ENCODE peak calls at places on chromosomes 3 and 15, in four cellular contexts. One of them, this sample, is unnamed.

GRCh38 chr15:43505723-43506122 is 11.7 kb upstream of the MAP1A start:
- DNase-seq in omental fat pad: no peak
- DNase-seq in RWPE1: no peak
- DNase-seq in AG10803: peak; percentile 63
- DNase-seq in this sample: no peak

GRCh38 chr3:4826237-4827100 is 152.8 kb upstream of the BHLHE40 start:
- DNase-seq in RWPE1: peak; percentile 39
- DNase-seq in AG10803: peak; percentile 66
- DNase-seq in omental fat pad: no peak
- DNase-seq in this sample: no peak

GRCh38 chr3:118228151-118228550 is 806.5 kb downstream of the IGSF11 start:
- DNase-seq in RWPE1: no peak
- DNase-seq in AG10803: no peak
- DNase-seq in omental fat pad: no peak
- DNase-seq in this sample: no peak

GRCh38 chr3:114558271-114558670 is 264.4 kb downstream of the TIGIT start:
- DNase-seq in AG10803: peak; percentile 43
- DNase-seq in RWPE1: no peak
- DNase-seq in omental fat pad: no peak
- DNase-seq in this sample: no peak

GRCh38 chr3:13647314-13648059 is 98.6 kb downstream of the FBLN2 start:
- DNase-seq in RWPE1: peak; percentile 64
- DNase-seq in AG10803: peak; percentile 76
- DNase-seq in omental fat pad: no peak
- DNase-seq in this sample: no peak

GRCh38 chr15:78850926-78851600 is 21.6 kb upstream of the MORF4L1 start:
- DNase-seq in AG10803: no peak
- DNase-seq in RWPE1: no peak
- DNase-seq in omental fat pad: no peak
- DNase-seq in this sample: no peak

GRCh38 chr3:78972617-78973301 is 795.0 kb downstream of the ROBO1 start:
- DNase-seq in AG10803: no peak
- DNase-seq in RWPE1: peak; percentile 8
- DNase-seq in omental fat pad: no peak
- DNase-seq in this sample: no peak

GRCh38 chr3:155202626-155203025 is 90.9 kb downstream of the STRIT1 start:
- DNase-seq in omental fat pad: no peak
- DNase-seq in AG10803: peak; percentile 97
- DNase-seq in RWPE1: no peak
- DNase-seq in this sample: no peak

GRCh38 chr3:52366527-52366926 is 50.4 kb downstream of the DNAH1 start:
- DNase-seq in omental fat pad: no peak
- DNase-seq in AG10803: no peak
- DNase-seq in RWPE1: no peak
- DNase-seq in this sample: no peak

GRCh38 chr15:98981851-98982722 is 25.5 kb downstream of the PGPEP1L start:
- DNase-seq in AG10803: peak; percentile 15
- DNase-seq in omental fat pad: no peak
- DNase-seq in RWPE1: no peak
- DNase-seq in this sample: no peak

GRCh38 chr15:29066310-29066709 is 180.5 kb downstream of the APBA2 start:
- DNase-seq in AG10803: no peak
- DNase-seq in RWPE1: no peak
- DNase-seq in omental fat pad: no peak
- DNase-seq in this sample: no peak

GRCh38 chr15:26433060-26433459 is 339.8 kb downstream of the GABRB3 start:
- DNase-seq in omental fat pad: no peak
- DNase-seq in RWPE1: no peak
- DNase-seq in AG10803: no peak
- DNase-seq in this sample: no peak

GRCh38 chr15:69576035-69576526 is 123.5 kb downstream of the RPLP1 start:
- DNase-seq in AG10803: peak; percentile 16
- DNase-seq in RWPE1: peak; percentile 70
- DNase-seq in omental fat pad: peak; percentile 31
- DNase-seq in this sample: peak; percentile 61

GRCh38 chr15:79168922-79169322 is 78.3 kb upstream of the RASGRF1 start:
- DNase-seq in AG10803: no peak
- DNase-seq in omental fat pad: no peak
- DNase-seq in RWPE1: no peak
- DNase-seq in this sample: no peak

GRCh38 chr15:62849316-62850129 is 193.0 kb upstream of the TPM1 start:
- DNase-seq in omental fat pad: no peak
- DNase-seq in RWPE1: no peak
- DNase-seq in AG10803: no peak
- DNase-seq in this sample: no peak

GRCh38 chr15:62846805-62847481 is 195.6 kb upstream of the TPM1 start:
- DNase-seq in omental fat pad: no peak
- DNase-seq in RWPE1: no peak
- DNase-seq in AG10803: no peak
- DNase-seq in this sample: no peak

GRCh38 chr15:62850318-62850717 is 192.2 kb upstream of the TPM1 start:
- DNase-seq in AG10803: no peak
- DNase-seq in RWPE1: no peak
- DNase-seq in omental fat pad: no peak
- DNase-seq in this sample: no peak

GRCh38 chr15:62847900-62848489 is 194.6 kb upstream of the TPM1 start:
- DNase-seq in AG10803: peak; percentile 53
- DNase-seq in RWPE1: peak; percentile 64
- DNase-seq in omental fat pad: peak; percentile 86
- DNase-seq in this sample: peak; percentile 21

DNA sequence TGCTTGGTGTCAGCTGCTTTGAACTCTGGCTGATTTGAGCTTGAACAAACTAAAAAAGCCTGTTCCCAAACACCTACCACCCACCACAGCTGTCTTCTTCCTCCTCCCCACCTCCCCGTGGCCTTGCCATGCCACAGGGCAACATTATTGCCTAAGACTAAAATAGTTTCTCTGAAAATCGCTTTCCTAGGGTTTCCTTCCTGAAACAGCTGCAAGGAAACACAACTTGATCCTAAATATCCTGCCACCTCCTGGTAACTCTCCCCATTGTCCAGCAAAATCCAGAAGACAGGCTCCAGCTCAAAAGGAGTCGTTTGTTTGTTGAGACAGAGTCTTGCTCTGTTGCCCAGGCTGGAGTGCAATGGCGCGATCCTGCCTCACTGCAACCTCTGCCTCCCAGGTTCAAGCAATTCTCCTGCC is 193.9 kb upstream of the TPM1 start:
- DNase-seq in RWPE1: no peak
- DNase-seq in AG10803: peak; percentile 62
- DNase-seq in omental fat pad: no peak
- DNase-seq in this sample: no peak
- TF ChIP-seq CTCF in RWPE1: no peak
- TF ChIP-seq CTCF in AG10803: peak; percentile 38
- TF ChIP-seq CTCF in omental fat pad: no peak
- TF ChIP-seq CTCF in this sample: no peak

DNA sequence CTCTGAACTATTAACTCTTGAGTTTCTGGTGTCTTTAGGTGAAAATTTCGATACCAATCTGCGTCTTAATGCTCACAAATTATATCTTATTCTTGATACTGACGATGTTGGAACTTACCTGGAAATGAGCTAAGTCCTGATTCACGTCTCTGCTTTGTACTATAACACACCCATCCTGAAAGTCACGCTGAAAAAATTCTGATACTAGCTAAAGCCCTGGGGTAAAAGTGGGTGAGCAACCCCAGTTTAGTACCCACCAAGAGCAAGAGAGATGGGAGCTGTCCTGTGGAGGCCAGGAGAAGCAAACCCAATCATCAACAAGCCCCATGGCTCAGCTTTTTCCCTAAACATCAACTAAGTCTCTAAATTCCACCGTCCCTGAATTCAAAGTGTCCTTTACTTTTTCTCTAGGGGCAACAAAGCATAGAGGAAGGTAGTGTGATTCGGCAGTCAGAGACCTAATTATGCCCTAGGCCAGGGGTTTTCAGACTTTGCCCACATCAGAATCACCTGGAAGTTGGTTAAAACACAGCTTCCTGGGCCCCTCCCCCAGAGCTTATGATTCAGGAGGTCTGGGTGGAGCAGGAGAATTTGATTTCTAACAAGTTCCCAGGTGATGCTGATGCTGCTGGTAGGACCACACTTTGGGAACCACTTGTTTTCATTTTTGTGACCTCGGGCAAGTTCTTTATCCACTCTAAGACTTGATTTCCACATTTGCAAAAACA is 90.2 kb downstream of the OSBPL10 start:
- DNase-seq in AG10803: no peak
- DNase-seq in omental fat pad: no peak
- DNase-seq in RWPE1: peak; percentile 73
- DNase-seq in this sample: no peak
- TF ChIP-seq CTCF in AG10803: no peak
- TF ChIP-seq CTCF in omental fat pad: no peak
- TF ChIP-seq CTCF in RWPE1: no peak
- TF ChIP-seq CTCF in this sample: no peak

GRCh38 chr3:157088506-157089454 is 71.2 kb downstream of the CCNL1 start:
- DNase-seq in omental fat pad: peak; percentile 83
- DNase-seq in AG10803: peak; percentile 95
- DNase-seq in RWPE1: peak; percentile 97
- DNase-seq in this sample: peak; percentile 89
- TF ChIP-seq CTCF in omental fat pad: no peak
- TF ChIP-seq CTCF in AG10803: no peak
- TF ChIP-seq CTCF in RWPE1: no peak
- TF ChIP-seq CTCF in this sample: peak; percentile 16

DNA sequence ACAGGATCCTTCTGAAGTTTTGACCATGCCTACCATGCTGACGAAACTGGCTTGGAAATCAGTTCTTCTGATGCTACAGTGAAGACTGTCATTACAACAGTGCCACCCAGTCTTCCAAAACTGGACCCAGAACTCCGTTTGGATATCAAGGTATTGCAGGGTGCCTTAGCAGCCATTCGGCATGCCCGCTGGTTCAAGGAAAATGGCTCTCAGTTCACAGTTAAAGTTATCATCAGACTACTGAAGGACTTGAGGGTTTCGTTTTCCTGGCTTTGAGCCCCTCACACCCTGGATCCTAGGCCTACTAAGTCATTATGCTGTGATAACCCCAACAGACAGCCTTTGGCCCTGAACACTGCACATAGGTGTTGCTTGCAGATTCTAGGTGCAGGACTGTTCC is 351.0 kb downstream of the MAGI1 start:
- DNase-seq in RWPE1: no peak
- DNase-seq in AG10803: no peak
- DNase-seq in omental fat pad: no peak
- DNase-seq in this sample: no peak
- TF ChIP-seq CTCF in RWPE1: no peak
- TF ChIP-seq CTCF in AG10803: no peak
- TF ChIP-seq CTCF in omental fat pad: no peak
- TF ChIP-seq CTCF in this sample: no peak

GRCh38 chr3:179653106-179653776 is 401 bp downstream of the USP13 start:
- DNase-seq in omental fat pad: peak; percentile 36
- DNase-seq in AG10803: peak; percentile 84
- DNase-seq in RWPE1: peak; percentile 64
- DNase-seq in this sample: peak; percentile 30
- TF ChIP-seq CTCF in omental fat pad: no peak
- TF ChIP-seq CTCF in AG10803: peak; percentile 6
- TF ChIP-seq CTCF in RWPE1: no peak
- TF ChIP-seq CTCF in this sample: no peak

DNA sequence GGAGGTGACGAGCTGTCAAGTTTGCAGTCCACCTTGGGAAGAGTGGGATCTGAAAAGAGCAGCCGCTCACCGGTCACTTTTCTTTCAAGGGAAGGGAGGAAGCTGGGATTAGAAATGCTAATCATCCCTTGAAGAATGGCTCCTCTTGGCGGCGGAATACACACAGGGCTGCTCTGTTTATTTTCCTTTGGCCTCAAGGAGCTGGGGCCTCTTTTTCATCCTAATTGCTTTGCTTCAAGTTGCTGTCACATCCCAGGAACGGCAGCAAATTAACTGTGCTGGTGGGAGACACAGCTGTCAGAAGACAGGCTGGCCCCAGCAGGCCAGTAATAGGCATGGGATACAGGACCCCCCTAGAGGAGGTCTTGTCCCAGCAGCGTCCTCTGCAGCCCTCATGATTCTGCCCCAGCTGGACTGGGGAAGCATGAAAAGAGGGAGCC is 6.7 kb downstream of the KBTBD13 start:
- DNase-seq in omental fat pad: no peak
- DNase-seq in AG10803: no peak
- DNase-seq in RWPE1: no peak
- DNase-seq in this sample: no peak
- TF ChIP-seq CTCF in omental fat pad: no peak
- TF ChIP-seq CTCF in AG10803: peak; percentile 39
- TF ChIP-seq CTCF in RWPE1: no peak
- TF ChIP-seq CTCF in this sample: no peak

DNA sequence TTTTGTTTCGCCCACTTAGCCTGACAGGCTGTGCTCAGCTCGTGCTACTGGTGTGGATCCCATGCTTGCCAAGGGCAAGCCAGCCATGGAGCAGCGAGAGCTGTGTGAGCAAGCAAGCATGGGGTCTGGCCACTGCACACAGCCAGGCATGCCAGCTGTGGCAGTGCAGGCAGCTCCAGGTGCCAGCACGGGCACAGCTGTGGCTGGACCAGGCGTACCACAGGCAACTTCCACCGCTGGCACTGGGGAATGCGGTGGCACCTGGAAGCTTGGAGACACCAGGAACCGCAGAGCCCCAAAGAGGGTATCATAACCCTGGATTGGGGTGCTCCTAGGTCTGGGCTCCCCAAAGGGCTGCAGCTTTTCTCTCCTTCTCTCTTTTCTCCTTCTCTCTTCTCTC is 4.3 kb upstream of the LIMD1 start:
- DNase-seq in RWPE1: no peak
- DNase-seq in omental fat pad: no peak
- DNase-seq in AG10803: no peak
- DNase-seq in this sample: no peak
- TF ChIP-seq CTCF in RWPE1: no peak
- TF ChIP-seq CTCF in omental fat pad: no peak
- TF ChIP-seq CTCF in AG10803: no peak
- TF ChIP-seq CTCF in this sample: no peak

GRCh38 chr15:77722759-77723460 is 90.2 kb upstream of the LINGO1 start:
- DNase-seq in AG10803: no peak
- DNase-seq in omental fat pad: no peak
- DNase-seq in RWPE1: no peak
- DNase-seq in this sample: no peak
- TF ChIP-seq CTCF in AG10803: no peak
- TF ChIP-seq CTCF in omental fat pad: no peak
- TF ChIP-seq CTCF in RWPE1: no peak
- TF ChIP-seq CTCF in this sample: no peak

GRCh38 chr3:23615068-23615467 is 190.7 kb upstream of the UBE2E1 start:
- DNase-seq in omental fat pad: no peak
- DNase-seq in AG10803: no peak
- DNase-seq in RWPE1: no peak
- DNase-seq in this sample: no peak
- TF ChIP-seq CTCF in omental fat pad: no peak
- TF ChIP-seq CTCF in AG10803: no peak
- TF ChIP-seq CTCF in RWPE1: no peak
- TF ChIP-seq CTCF in this sample: no peak

This sample was measured in natural killer cell.